ENCODE peak calls at places on chromosomes 16 and 17, in eight cellular contexts. V is adrenal gland, S is body of pancreas, E is transverse colon, K is uterus, R is A549, D is sigmoid colon, O is tibial nerve. H is an unnamed sample.
A peak's percentile ranks its signal among the peaks of the same experiment; 100 is the strongest.

GRCh38 chr17:20284018-20284417 is 183.3 kb downstream of the LGALS9B start:
- DNase-seq in V (no peak), K (no peak), S (no peak), E (no peak), D (no peak), O (no peak), R (no peak), H (no peak)

GRCh38 chr16:52573365-52574104 is 26.6 kb upstream of the TOX3 start:
- DNase-seq in R (peak; percentile 41), K (no peak), O (no peak), V (no peak), D (no peak), S (peak; percentile 64), E (peak; percentile 63), H (no peak)

GRCh38 chr16:70496513-70496912 is 26.8 kb downstream of the COG4 start:
- DNase-seq in S (no peak), R (no peak), E (no peak), V (no peak), O (no peak), D (no peak), K (no peak), H (no peak)

GRCh38 chr17:2244545-2245525 is 58.8 kb downstream of the SMG6 start:
- DNase-seq in R (peak; percentile 94), E (peak; percentile 85), V (peak; percentile 81), S (peak; percentile 86), D (peak; percentile 94), K (peak; percentile 87), O (peak; percentile 94), H (peak; percentile 96)

GRCh38 chr16:89921699-89922476 is 1.3 kb upstream of the TUBB3 start:
- DNase-seq in R (peak; percentile 90), K (peak; percentile 75), S (peak; percentile 74), D (peak; percentile 93), V (peak; percentile 97), O (no peak), E (peak; percentile 59), H (no peak)

GRCh38 chr17:163514-164103 is 17.8 kb downstream of the DOC2B start:
- DNase-seq in D (no peak), E (no peak), S (no peak), K (no peak), R (no peak), V (no peak), O (no peak), H (no peak)

GRCh38 chr16:49278944-49279725 is 2.5 kb downstream of the CBLN1 start:
- DNase-seq in S (no peak), K (no peak), V (no peak), E (no peak), R (no peak), D (no peak), O (no peak), H (peak; percentile 62)

GRCh38 chr17:79306688-79307323 is 232.2 kb downstream of the ENGASE start:
- DNase-seq in K (peak; percentile 29), R (no peak), E (no peak), D (no peak), O (no peak), S (peak; percentile 87), V (no peak), H (no peak)

GRCh38 chr16:22318690-22319358 is 21.6 kb downstream of the POLR3E start:
- DNase-seq in K (no peak), V (no peak), S (no peak), D (peak; percentile 66), R (peak; percentile 62), O (peak; percentile 21), E (peak; percentile 38), H (no peak)

GRCh38 chr17:57553991-57554825 is 190.9 kb downstream of the CCDC182 start:
- DNase-seq in R (no peak), V (no peak), S (no peak), E (peak; percentile 20), O (no peak), K (no peak), D (no peak), H (no peak)

GRCh38 chr17:83106036-83106577 is 26.7 kb downstream of the METRNL start:
- DNase-seq in S (no peak), D (no peak), R (no peak), E (no peak), K (no peak), V (no peak), O (no peak), H (no peak)

GRCh38 chr16:56227936-56228335 is 36.6 kb downstream of the GNAO1 start:
- DNase-seq in V (no peak), D (no peak), O (no peak), K (no peak), R (no peak), E (no peak), S (no peak), H (no peak)

GRCh38 chr17:69936996-69937395 is 138.0 kb upstream of the KCNJ16 start:
- DNase-seq in K (no peak), D (no peak), S (no peak), O (no peak), V (no peak), R (no peak), E (no peak), H (no peak)

GRCh38 chr17:35790826-35791225 is 4.6 kb downstream of the MMP28 start:
- DNase-seq in E (no peak), K (no peak), R (no peak), S (no peak), V (no peak), O (no peak), D (peak; percentile 20), H (no peak)
- H3K27ac ChIP-seq in E (peak overlapping the region; percentile 11), K (no peak overlapping the region), R (peak overlapping the region; percentile 0), S (no peak overlapping the region), V (no peak overlapping the region), O (no peak overlapping the region), D (peak overlapping the region; percentile 77), H (peak overlapping the region; percentile 34)

GRCh38 chr17:80990921-80991644 is 558 bp upstream of the CHMP6 start:
- DNase-seq in O (no peak), V (no peak), R (no peak), K (no peak), E (no peak), S (no peak), D (no peak), H (no peak)

GRCh38 chr17:80989586-80989913 is 2.1 kb upstream of the CHMP6 start:
- DNase-seq in D (no peak), E (no peak), S (no peak), V (no peak), O (no peak), R (no peak), K (no peak), H (no peak)

GRCh38 chr17:80992077-80992947 is 671 bp downstream of the CHMP6 start:
- DNase-seq in S (no peak), O (no peak), R (no peak), V (no peak), D (no peak), K (no peak), E (peak; percentile 23), H (no peak)

GRCh38 chr17:80992948-80993624 is 1.4 kb downstream of the CHMP6 start:
- DNase-seq in O (no peak), R (no peak), V (no peak), K (no peak), S (no peak), E (no peak), D (no peak), H (no peak)

DNA sequence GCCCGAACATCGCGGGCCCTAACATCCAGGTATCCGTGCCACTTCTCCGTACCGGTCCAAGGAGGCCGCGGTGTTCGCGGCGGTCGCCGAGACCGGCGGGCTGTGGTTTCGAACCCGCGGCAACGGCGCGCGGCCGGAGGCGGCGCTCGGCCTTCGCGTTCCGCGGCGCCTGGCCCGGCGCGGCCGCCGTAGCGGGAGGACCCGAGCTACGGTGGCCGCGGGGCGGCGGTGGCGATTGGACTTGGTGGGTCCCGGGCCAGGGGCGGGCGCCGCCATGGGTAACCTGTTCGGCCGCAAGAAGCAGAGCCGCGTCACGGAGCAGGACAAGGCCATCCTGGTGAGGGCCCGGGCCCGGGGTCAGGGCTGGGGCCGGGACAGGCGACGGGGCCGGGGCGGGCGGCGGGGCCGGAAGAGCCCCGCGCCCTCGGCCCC is at the start of gene CHMP6:
- DNase-seq in R (peak; percentile 85), E (peak; percentile 76), V (peak; percentile 66), K (peak; percentile 75), S (peak; percentile 76), O (peak; percentile 62), D (peak; percentile 87), H (no peak)
- TF ChIP-seq POLR2A in R (peak; percentile 29), E (no peak), V (peak; percentile 26), K (peak; percentile 44), S (peak; percentile 34), O (peak; percentile 27), D (no peak), H (no peak)

GRCh38 chr17:46122486-46122871 is 70.8 kb downstream of the KANSL1 start:
- DNase-seq in R (no peak), V (no peak), K (no peak), O (no peak), E (no peak), D (no peak), S (no peak), H (no peak)

GRCh38 chr17:46125831-46126230 is 67.4 kb downstream of the KANSL1 start:
- DNase-seq in E (no peak), S (no peak), K (no peak), R (no peak), V (no peak), O (no peak), D (no peak), H (no peak)

GRCh38 chr17:46123607-46124006 is 69.6 kb downstream of the KANSL1 start:
- DNase-seq in E (no peak), S (no peak), K (no peak), V (no peak), R (no peak), O (no peak), D (no peak), H (no peak)

GRCh38 chr17:46126840-46127239 is 66.4 kb downstream of the KANSL1 start:
- DNase-seq in S (no peak), O (no peak), V (no peak), K (no peak), R (no peak), D (no peak), E (no peak), H (no peak)

DNA sequence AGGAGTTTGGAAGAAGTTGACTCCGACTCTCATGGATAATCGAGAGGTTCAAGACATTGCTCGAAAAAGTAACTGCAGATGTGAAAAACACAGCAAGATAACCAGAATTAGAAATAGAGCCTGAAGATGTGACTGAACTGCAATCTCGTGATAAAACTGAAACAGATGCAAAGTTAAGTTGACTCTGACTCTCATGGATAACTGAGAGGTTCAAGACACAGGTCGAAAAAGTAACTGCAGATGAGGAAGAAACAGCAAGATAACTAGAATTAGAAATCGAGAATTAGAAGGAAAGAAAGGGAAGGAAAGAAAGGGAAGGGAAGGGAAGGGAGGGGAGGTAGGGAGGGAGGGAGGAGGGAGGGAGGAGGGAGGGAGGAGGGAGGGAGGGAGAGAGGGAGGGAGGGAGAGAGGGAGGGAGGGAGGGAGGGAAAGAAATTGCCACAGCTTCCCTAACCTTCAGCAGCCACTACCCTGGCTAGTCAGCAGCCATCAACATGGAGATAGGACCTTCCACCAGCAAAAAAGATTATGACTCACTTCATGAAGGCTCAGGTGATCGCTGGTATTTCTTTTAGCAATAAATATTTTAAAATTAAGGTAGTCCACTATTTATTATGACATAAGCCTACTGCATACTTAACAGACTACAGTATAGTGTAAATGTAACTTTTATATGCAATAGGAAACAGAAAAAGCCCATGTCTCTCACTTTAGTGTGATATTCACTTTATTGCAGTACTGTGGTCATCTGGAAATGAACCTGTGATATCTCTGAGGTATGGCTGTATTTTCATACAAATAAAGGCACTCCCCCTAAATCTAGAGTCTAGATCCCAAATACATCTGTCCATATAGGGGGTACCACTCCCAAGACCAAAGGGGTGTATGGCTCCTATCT is 68.3 kb downstream of the KANSL1 start:
- DNase-seq in E (no peak), V (no peak), R (no peak), K (no peak), S (no peak), O (no peak), D (no peak), H (no peak)
- H3K4me1 ChIP-seq in E (peaks cover 44% of the 10 kb centered on the region), V (peaks cover 80% of the 10 kb centered on the region), R (peaks cover 13% of the 10 kb centered on the region), K (no peaks in the 10 kb centered on the region), S (peaks cover 78% of the 10 kb centered on the region), O (no peaks in the 10 kb centered on the region), D (peaks cover 86% of the 10 kb centered on the region), H (peaks cover 97% of the 10 kb centered on the region)

GRCh38 chr16:31063843-31064611 is 10.0 kb downstream of the ZNF668 start:
- DNase-seq in D (no peak), E (no peak), V (no peak), O (no peak), K (no peak), S (no peak), R (no peak), H (no peak)
- H3K27ac ChIP-seq in D (peak overlapping the region; percentile 53), E (peak overlapping the region; percentile 66), V (peak overlapping the region; percentile 40), O (no peak overlapping the region), K (peak overlapping the region; percentile 52), S (no peak overlapping the region), R (peak overlapping the region; percentile 75), H (peak overlapping the region; percentile 71)

H was measured in esophagus muscularis mucosa.